ENCODE peak calls at places on chromosomes 4 and X, in six cellular contexts. E is right atrium auricular region, P is spleen, J is fibroblast of lung, S is A549, O is right lobe of liver. U is an unnamed sample.

GRCh38 chr4:113618205-113618604 is 143.3 kb downstream of the CAMK2D start:
- DNase-seq in E (no peak), J (no peak), O (no peak), P (no peak), S (no peak), U (no peak)

GRCh38 chr4:138821321-138821720 is 194.3 kb upstream of the NOCT start:
- DNase-seq in S (no peak), O (no peak), J (no peak), E (no peak), P (no peak), U (no peak)

GRCh38 chr4:142030010-142030409 is 393.6 kb downstream of the IL15 start:
- DNase-seq in O (no peak), E (no peak), J (no peak), P (no peak), S (no peak), U (no peak)

GRCh38 chrX:7638053-7638452 is 204.9 kb upstream of the VCX start:
- DNase-seq in O (no peak), P (no peak), S (no peak), E (no peak), J (no peak), U (no peak)

GRCh38 chrX:51892921-51893745 is at the start of gene MAGED1:
- DNase-seq in S (peak; percentile 55), E (peak; percentile 90), P (peak; percentile 89), J (peak; percentile 93), O (peak; percentile 93), U (peak; percentile 41)

GRCh38 chr4:144721994-144722393 is 76.0 kb downstream of the HHIP start:
- DNase-seq in P (no peak), O (no peak), J (no peak), S (no peak), E (no peak), U (no peak)

GRCh38 chrX:71935542-71935941 is 24.9 kb downstream of the NHSL2 start:
- DNase-seq in J (no peak), E (peak; percentile 65), S (no peak), O (no peak), P (no peak), U (no peak)

GRCh38 chrX:130204647-130205046 is 32.9 kb downstream of the RAB33A start:
- DNase-seq in O (no peak), P (no peak), E (no peak), J (no peak), S (no peak), U (no peak)

GRCh38 chrX:18920079-18920478 is 63.8 kb downstream of the PHKA2 start:
- DNase-seq in S (no peak), P (no peak), O (no peak), E (no peak), J (no peak), U (no peak)

GRCh38 chr4:49032440-49033161 is 46.5 kb downstream of the CWH43 start:
- DNase-seq in P (no peak), S (peak; percentile 6), E (no peak), O (no peak), J (no peak), U (no peak)

GRCh38 chr4:177596035-177596434 is 153.8 kb upstream of the AGA start:
- DNase-seq in S (peak; percentile 62), E (no peak), J (peak; percentile 85), O (no peak), P (no peak), U (peak; percentile 58)

GRCh38 chrX:153988493-153988892 is 15.9 kb downstream of the TMEM187 start:
- DNase-seq in O (no peak), E (no peak), P (no peak), S (no peak), J (no peak), U (no peak)

GRCh38 chr4:106583108-106583507 is 214.5 kb upstream of the GIMD1 start:
- DNase-seq in J (peak; percentile 27), P (no peak), O (no peak), E (no peak), S (no peak), U (no peak)

GRCh38 chrX:150080497-150080896 is 142.2 kb upstream of the EOLA2 start:
- DNase-seq in S (no peak), J (no peak), P (no peak), E (no peak), O (no peak), U (no peak)

GRCh38 chrX:3141031-3141430 is 99.8 kb downstream of the ARSF start:
- DNase-seq in P (no peak), E (no peak), S (no peak), O (no peak), J (peak; percentile 72), U (no peak)

GRCh38 chr4:83272900-83273299 is 11.7 kb downstream of the COQ2 start:
- DNase-seq in P (no peak), J (no peak), S (no peak), E (no peak), O (no peak), U (no peak)

GRCh38 chrX:142204522-142205433 is at the start of gene MAGEC2:
- DNase-seq in S (no peak), P (no peak), J (no peak), O (no peak), E (no peak), U (no peak)

DNA sequence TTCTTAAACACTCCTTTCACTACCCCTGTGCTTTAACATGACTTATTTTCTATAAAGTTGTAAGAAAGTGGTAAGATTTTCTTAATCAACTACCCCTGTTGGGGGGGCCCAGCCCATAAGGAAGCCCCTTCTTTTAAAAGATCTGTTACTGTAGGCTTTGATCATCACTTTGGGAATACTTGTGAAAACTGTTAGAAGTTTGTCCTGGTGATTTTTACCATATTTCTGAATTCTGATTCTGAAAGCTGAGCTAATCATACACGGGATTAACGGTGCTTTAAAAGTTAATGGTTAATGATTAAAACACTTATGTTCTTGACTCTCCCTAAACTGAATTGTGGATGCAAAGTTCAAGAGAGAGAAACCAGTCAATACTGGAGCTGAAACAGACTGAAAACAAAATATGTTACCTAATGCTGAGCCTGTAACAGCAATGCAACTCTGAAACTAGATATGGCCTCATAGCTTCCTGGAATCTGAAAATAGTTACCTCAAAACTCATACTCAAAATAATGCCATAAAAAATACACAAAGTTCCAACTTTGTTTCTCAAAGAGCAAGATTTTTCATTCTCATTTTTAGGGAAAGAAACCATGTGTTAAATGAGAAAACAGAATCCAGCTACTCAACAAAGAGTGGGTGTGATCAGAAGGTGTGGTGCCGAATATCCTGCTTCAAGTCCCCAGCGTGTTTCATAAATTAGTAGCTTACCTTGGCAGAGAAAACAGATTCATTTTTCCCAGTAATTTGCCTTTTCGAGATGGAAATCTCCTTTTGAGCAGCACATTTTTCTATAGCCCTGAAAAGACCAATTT is 31.6 kb downstream of the ADH7 start:
- DNase-seq in P (no peak), E (no peak), S (no peak), O (no peak), J (peak; percentile 12), U (no peak)
- H3K27ac ChIP-seq in P (no peak overlapping the region), E (peak overlapping the region; percentile 82), S (no peak overlapping the region), O (peak overlapping the region; percentile 88), J (peak overlapping the region; percentile 55), U (peak overlapping the region; percentile 64)

GRCh38 chr4:26049447-26049846 is 135.4 kb downstream of the SMIM20 start:
- DNase-seq in J (no peak), S (no peak), P (no peak), O (no peak), E (no peak), U (no peak)

GRCh38 chr4:26048962-26049361 is 134.9 kb downstream of the SMIM20 start:
- DNase-seq in E (peak; percentile 64), J (peak; percentile 39), O (no peak), P (no peak), S (no peak), U (no peak)

GRCh38 chr4:26050212-26050643 is 136.2 kb downstream of the SMIM20 start:
- DNase-seq in E (peak; percentile 66), J (no peak), P (no peak), S (no peak), O (no peak), U (no peak)

GRCh38 chr4:26048378-26048882 is 134.4 kb downstream of the SMIM20 start:
- DNase-seq in P (no peak), E (peak; percentile 81), O (no peak), J (peak; percentile 92), S (no peak), U (no peak)

DNA sequence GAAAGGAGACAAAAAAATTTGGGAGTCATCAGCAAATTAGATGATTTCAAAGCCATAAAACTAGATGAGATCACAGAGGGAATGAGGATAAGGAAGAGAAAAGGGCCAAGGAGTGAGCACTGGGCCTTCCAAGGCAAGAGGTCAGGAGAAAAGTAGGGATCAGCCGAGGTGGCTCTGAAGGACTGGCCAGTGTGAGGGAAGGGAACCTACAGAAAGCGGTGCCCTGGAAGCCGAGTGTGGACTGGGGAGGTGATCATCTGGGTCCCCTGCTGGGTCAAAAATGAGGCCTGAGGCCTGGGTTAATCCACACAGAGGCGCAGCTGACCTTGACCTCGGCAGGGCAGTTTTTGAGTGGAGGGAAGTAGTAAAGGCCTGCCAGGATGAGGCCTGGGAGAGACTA is 133.8 kb downstream of the SMIM20 start:
- DNase-seq in E (no peak), S (no peak), P (no peak), J (no peak), O (no peak), U (no peak)
- H3K27ac ChIP-seq in E (peak overlapping the region; percentile 84), S (no peak overlapping the region), P (peak overlapping the region; percentile 73), J (peak overlapping the region; percentile 95), O (no peak overlapping the region), U (no peak overlapping the region)

GRCh38 chr4:7867191-7867590 is 72.5 kb downstream of the AFAP1 start:
- DNase-seq in J (no peak), S (no peak), O (no peak), E (no peak), P (no peak), U (no peak)

GRCh38 chr4:7868430-7868775 is 71.3 kb downstream of the AFAP1 start:
- DNase-seq in O (no peak), S (no peak), J (no peak), E (no peak), P (no peak), U (no peak)

GRCh38 chr4:7865533-7865932 is 74.1 kb downstream of the AFAP1 start:
- DNase-seq in J (no peak), S (no peak), E (no peak), P (no peak), O (no peak), U (no peak)

GRCh38 chr4:7868892-7869471 is 70.7 kb downstream of the AFAP1 start:
- DNase-seq in S (no peak), E (no peak), J (no peak), P (no peak), O (no peak), U (no peak)

DNA sequence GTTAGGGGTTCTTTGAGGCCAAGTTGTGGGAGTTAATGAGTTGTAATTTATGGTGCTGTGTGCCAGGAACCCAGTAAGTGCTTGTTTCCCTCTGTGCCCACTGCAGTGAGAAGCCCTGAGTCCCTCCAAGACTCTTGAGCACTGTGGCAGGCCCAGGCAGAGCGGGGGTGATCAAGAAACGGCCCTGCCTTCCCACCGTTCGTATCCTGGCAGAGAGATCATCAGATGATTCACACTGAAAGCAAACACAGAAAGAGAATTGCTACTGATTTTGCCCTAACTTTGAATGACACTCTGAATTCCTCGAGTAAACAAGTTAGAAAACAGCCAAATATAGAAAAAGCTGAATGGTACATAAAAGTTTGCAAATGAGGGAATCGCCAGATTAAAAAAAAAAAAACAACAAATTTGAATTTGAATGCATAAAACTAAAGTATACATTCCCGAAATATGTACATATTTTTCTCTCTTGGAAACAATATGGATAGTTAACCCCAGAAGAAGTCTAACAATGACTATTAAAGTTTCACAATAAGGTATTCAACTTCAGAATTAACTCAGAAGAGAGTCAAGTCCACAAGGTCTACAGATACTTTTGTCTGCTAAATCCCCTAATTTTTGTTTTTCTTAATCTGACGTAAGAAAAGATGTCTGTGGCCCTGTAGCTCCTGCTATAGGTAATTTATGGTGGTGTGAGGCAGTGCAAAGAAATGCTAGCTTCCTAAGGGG is 71.8 kb downstream of the AFAP1 start:
- DNase-seq in S (no peak), P (no peak), O (no peak), J (peak; percentile 63), E (no peak), U (no peak)
- H3K27ac ChIP-seq in S (peak overlapping the region; percentile 80), P (no peak overlapping the region), O (no peak overlapping the region), J (no peak overlapping the region), E (no peak overlapping the region), U (peak overlapping the region; percentile 42)

GRCh38 chr4:145792429-145792828 is 112.5 kb downstream of the C4orf51 start:
- DNase-seq in P (no peak), S (no peak), J (no peak), E (no peak), O (no peak), U (no peak)
- H3K27ac ChIP-seq in P (no peak overlapping the region), S (no peak overlapping the region), J (no peak overlapping the region), E (peak overlapping the region; percentile 47), O (no peak overlapping the region), U (no peak overlapping the region)